ENCODE peak calls at places on chromosomes 3 and 15, in six cellular contexts. Z, P, C, K, B and V are unnamed samples.
A peak's percentile ranks its signal among the peaks of the same experiment; 100 is the strongest.

GRCh38 chr15:41561104-41561776 is 2.2 kb downstream of the TYRO3 start:
- DNase-seq in C (no peak), B (peak; percentile 14), K (peak; percentile 49), P (no peak), Z (no peak), V (no peak)

GRCh38 chr15:65952425-65953053 is 83.2 kb downstream of the RAB11A start:
- DNase-seq in Z (peak; percentile 61), B (no peak), P (no peak), K (no peak), C (peak; percentile 60), V (no peak)

GRCh38 chr3:150899141-150899540 is 6.1 kb downstream of the MINDY4B start:
- DNase-seq in B (no peak), Z (no peak), C (no peak), P (no peak), K (no peak), V (no peak)

GRCh38 chr3:193490989-193491388 is 63.7 kb downstream of the ATP13A4 start:
- DNase-seq in K (no peak), C (no peak), Z (no peak), B (no peak), P (no peak), V (no peak)

GRCh38 chr3:137948400-137949072 is 61.4 kb upstream of the CLDN18 start:
- DNase-seq in C (no peak), B (no peak), Z (no peak), P (no peak), K (no peak), V (no peak)

GRCh38 chr15:60381148-60381788 is 16.5 kb downstream of the ANXA2 start:
- DNase-seq in B (no peak), P (no peak), K (no peak), Z (no peak), C (peak; percentile 66), V (no peak)

GRCh38 chr15:45637552-45638033 is 2.8 kb downstream of the SQOR start:
- DNase-seq in K (peak; percentile 53), Z (peak; percentile 98), B (no peak), P (peak; percentile 67), C (peak; percentile 82), V (peak; percentile 69)

GRCh38 chr3:60651799-60652198 is 599.5 kb downstream of the FHIT start:
- DNase-seq in C (peak; percentile 68), B (no peak), Z (no peak), K (no peak), P (no peak), V (no peak)

GRCh38 chr3:192080336-192080735 is 619.4 kb downstream of the PYDC2 start:
- DNase-seq in C (no peak), B (no peak), P (no peak), Z (no peak), K (no peak), V (no peak)

GRCh38 chr15:67931861-67932260 is 92.0 kb upstream of the RNU6-1 start:
- DNase-seq in P (no peak), B (no peak), K (no peak), C (peak; percentile 22), Z (no peak), V (no peak)

GRCh38 chr15:46309914-46310313 is 675.1 kb downstream of the SQOR start:
- DNase-seq in Z (no peak), P (no peak), B (no peak), K (no peak), C (no peak), V (no peak)

GRCh38 chr15:90619939-90620338 is 90.2 kb downstream of the CRTC3 start:
- DNase-seq in P (no peak), Z (no peak), B (no peak), C (no peak), K (no peak), V (no peak)

GRCh38 chr15:81111510-81112375 is 22.3 kb upstream of the CFAP161 start:
- DNase-seq in P (peak; percentile 9), B (no peak), Z (no peak), C (no peak), K (no peak), V (no peak)

GRCh38 chr15:83698294-83698693 is 44.4 kb downstream of the ADAMTSL3 start:
- DNase-seq in C (no peak), K (no peak), B (no peak), P (no peak), Z (peak; percentile 23), V (peak; percentile 33)

GRCh38 chr3:122679467-122680291 is 960 bp upstream of the PARP14 start:
- DNase-seq in K (no peak), P (no peak), C (no peak), B (peak; percentile 49), Z (no peak), V (peak; percentile 24)

GRCh38 chr3:141949972-141950371 is 73.5 kb downstream of the ATP1B3 start:
- DNase-seq in Z (no peak), B (no peak), P (no peak), C (no peak), K (no peak), V (no peak)

GRCh38 chr3:52396011-52396906 is 48.6 kb downstream of the SEMA3G start:
- DNase-seq in B (no peak), C (no peak), K (no peak), Z (no peak), P (no peak), V (no peak)

GRCh38 chr3:154181127-154181691 is 60.0 kb downstream of the ARHGEF26 start:
- DNase-seq in K (no peak), Z (no peak), P (no peak), C (no peak), B (no peak), V (peak; percentile 28)

GRCh38 chr15:22788004-22788403 is 1.6 kb downstream of the NIPA1 start:
- DNase-seq in Z (no peak), B (no peak), K (no peak), C (no peak), P (no peak), V (no peak)

GRCh38 chr3:187738400-187739124 is 6.7 kb downstream of the BCL6 start:
- DNase-seq in C (peak; percentile 85), B (peak; percentile 81), P (peak; percentile 58), K (peak; percentile 95), Z (peak; percentile 97), V (peak; percentile 91)

GRCh38 chr3:43399034-43399433 is 112.7 kb downstream of the SNRK start:
- DNase-seq in P (no peak), C (no peak), B (no peak), Z (no peak), K (no peak), V (no peak)

GRCh38 chr3:151925876-151926275 is 52.4 kb downstream of the SUCNR1 start:
- DNase-seq in P (no peak), C (peak; percentile 93), Z (peak; percentile 60), B (no peak), K (no peak), V (no peak)

GRCh38 chr3:81744366-81744765 is 17.1 kb downstream of the GBE1 start:
- DNase-seq in P (no peak), C (peak; percentile 97), B (no peak), Z (peak; percentile 97), K (no peak), V (no peak)

GRCh38 chr3:52498134-52499054 is 3.3 kb downstream of the STAB1 start:
- DNase-seq in P (no peak), K (peak; percentile 66), B (peak; percentile 29), Z (peak; percentile 92), C (peak; percentile 76), V (no peak)

GRCh38 chr3:40995271-40995670 is 204.0 kb upstream of the CTNNB1 start:
- DNase-seq in C (no peak), K (no peak), B (no peak), P (no peak), Z (no peak), V (no peak)

GRCh38 chr3:123688241-123688747 is 103.4 kb upstream of the HACD2 start:
- DNase-seq in Z (peak; percentile 87), B (no peak), K (no peak), P (no peak), C (peak; percentile 96), V (no peak)

GRCh38 chr3:125418306-125418705 is 43.2 kb upstream of the ZNF148 start:
- DNase-seq in B (no peak), Z (no peak), P (no peak), K (no peak), C (no peak), V (no peak)

GRCh38 chr3:12627371-12627770 is 36.5 kb downstream of the RAF1 start:
- DNase-seq in Z (no peak), P (no peak), B (no peak), C (no peak), K (no peak), V (no peak)